ENCODE peak calls at places on chromosome 9, in seven cellular contexts. A, F, Q, O, M, S and V are unnamed samples.

GRCh38 chr9:70462300-70462699 is 47.8 kb upstream of the KLF9 start:
- DNase-seq in O (no peak), A (no peak), F (no peak), S (no peak), M (no peak), Q (no peak), V (no peak)

GRCh38 chr9:34546834-34547827 is 24.3 kb upstream of the ENHO start:
- DNase-seq in O (peak; percentile 68), A (peak; percentile 86), S (peak; percentile 78), Q (peak; percentile 41), M (peak; percentile 77), F (peak; percentile 57), V (peak; percentile 83)

GRCh38 chr9:14313378-14313940 is 482 bp downstream of the NFIB start:
- DNase-seq in F (no peak), Q (peak; percentile 4), M (peak; percentile 71), A (peak; percentile 56), S (peak; percentile 63), O (peak; percentile 56), V (peak; percentile 73)

GRCh38 chr9:129394011-129394919 is 216.2 kb upstream of the IER5L start:
- DNase-seq in F (no peak), M (peak; percentile 40), Q (no peak), S (no peak), O (no peak), A (no peak), V (no peak)

GRCh38 chr9:98540476-98540875 is 168.3 kb downstream of the GABBR2 start:
- DNase-seq in F (no peak), A (no peak), O (peak; percentile 78), Q (no peak), M (no peak), S (no peak), V (no peak)

GRCh38 chr9:120714846-120715231 is 569 bp upstream of the MEGF9 start:
- DNase-seq in O (no peak), M (no peak), S (no peak), A (no peak), F (no peak), Q (no peak), V (no peak)

GRCh38 chr9:113640418-113640817 is 176.9 kb downstream of the RGS3 start:
- DNase-seq in A (no peak), F (no peak), M (peak; percentile 29), O (no peak), Q (no peak), S (no peak), V (no peak)

GRCh38 chr9:92035146-92035545 is 80.1 kb downstream of the SPTLC1 start:
- DNase-seq in A (no peak), M (no peak), Q (no peak), O (no peak), S (no peak), F (no peak), V (peak; percentile 72)

GRCh38 chr9:77899679-77900354 is 131.8 kb downstream of the GNAQ start:
- DNase-seq in S (no peak), A (no peak), O (peak; percentile 93), F (no peak), M (no peak), Q (no peak), V (peak; percentile 84)

GRCh38 chr9:107169796-107170195 is 113.3 kb upstream of the RAD23B start:
- DNase-seq in O (no peak), Q (no peak), S (no peak), A (no peak), M (no peak), F (no peak), V (no peak)
- H3K4me3 ChIP-seq in O (no peak overlapping the region), Q (no peak overlapping the region), S (no peak overlapping the region), A (no peak overlapping the region), M (no peak overlapping the region), F (no peak overlapping the region), V (no peak overlapping the region)

GRCh38 chr9:18985996-18986395 is 47.0 kb downstream of the SAXO1 start:
- DNase-seq in O (no peak), M (no peak), A (no peak), S (no peak), F (no peak), Q (no peak), V (no peak)

GRCh38 chr9:18989865-18990264 is 43.1 kb downstream of the SAXO1 start:
- DNase-seq in O (no peak), Q (no peak), M (no peak), A (no peak), F (no peak), S (no peak), V (no peak)

GRCh38 chr9:18985464-18985951 is 47.5 kb downstream of the SAXO1 start:
- DNase-seq in A (no peak), Q (no peak), S (no peak), M (peak; percentile 68), O (peak; percentile 3), F (no peak), V (peak; percentile 21)

GRCh38 chr9:18990494-18990893 is 42.5 kb downstream of the SAXO1 start:
- DNase-seq in M (no peak), Q (no peak), O (no peak), A (no peak), S (no peak), F (no peak), V (no peak)

DNA sequence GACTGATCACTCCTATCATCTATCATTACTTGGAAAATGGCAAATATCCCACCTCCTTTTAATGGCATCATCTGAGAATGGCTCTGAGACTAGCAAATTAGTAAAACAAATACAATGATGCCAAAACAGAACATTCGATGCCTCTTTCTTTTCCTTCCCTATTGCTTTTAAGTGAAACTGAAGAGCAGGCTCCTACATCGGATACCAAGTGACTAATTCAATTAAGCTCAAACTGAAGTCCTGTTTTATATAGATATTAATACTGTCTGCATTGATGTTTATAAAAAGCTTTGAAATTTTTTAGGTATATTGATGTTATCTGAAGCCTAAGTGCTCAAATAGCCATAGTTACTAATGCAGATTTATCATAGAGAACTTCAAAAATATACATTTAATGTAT is 43.9 kb downstream of the SAXO1 start:
- DNase-seq in M (no peak), S (no peak), Q (no peak), F (no peak), A (no peak), O (no peak), V (no peak)
- TF ChIP-seq CTCF in M (no peak), S (no peak), Q (no peak), F (no peak), A (no peak), O (no peak), V (no peak)

GRCh38 chr9:130433168-130433946 is 11.4 kb upstream of the ASS1 start:
- DNase-seq in Q (peak; percentile 63), F (no peak), A (peak; percentile 91), S (peak; percentile 68), M (no peak), O (peak; percentile 62), V (peak; percentile 54)
- H3K4me3 ChIP-seq in Q (peak overlapping the region; percentile 21), F (no peak overlapping the region), A (peak overlapping the region; percentile 56), S (peak overlapping the region; percentile 49), M (peak overlapping the region; percentile 32), O (no peak overlapping the region), V (peak overlapping the region; percentile 37)

DNA sequence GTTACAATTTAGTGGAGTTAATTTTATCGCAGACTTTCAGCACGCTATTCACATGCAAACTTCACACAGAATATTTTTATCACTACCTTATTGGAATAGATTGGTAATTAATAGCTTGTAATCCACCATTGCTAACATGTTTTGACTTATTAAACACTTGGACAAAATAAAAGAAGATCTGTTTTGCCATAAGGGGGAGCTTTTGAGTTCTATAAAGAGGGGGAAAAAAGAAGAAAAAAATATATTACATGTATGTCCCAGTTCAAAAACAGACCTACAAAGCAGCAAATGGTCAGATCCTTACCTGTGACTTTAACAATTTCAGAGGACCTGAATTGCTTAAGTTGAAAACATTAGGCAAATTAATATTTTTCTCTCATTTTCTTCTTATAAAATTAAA is 1.2 kb upstream of the PAPPA start:
- DNase-seq in F (no peak), M (no peak), S (no peak), Q (no peak), O (no peak), A (no peak), V (peak; percentile 81)
- TF ChIP-seq CTCF in F (no peak), M (peak; percentile 33), S (peak; percentile 59), Q (peak; percentile 71), O (no peak), A (peak; percentile 54), V (peak; percentile 50)

GRCh38 chr9:12717907-12718306 is 24.7 kb downstream of the TYRP1 start:
- DNase-seq in Q (no peak), O (no peak), M (no peak), F (no peak), A (no peak), S (no peak), V (no peak)

GRCh38 chr9:12716823-12717222 is 23.6 kb downstream of the TYRP1 start:
- DNase-seq in O (no peak), A (no peak), S (no peak), M (no peak), Q (no peak), F (no peak), V (no peak)

GRCh38 chr9:12708562-12709298 is 15.5 kb downstream of the TYRP1 start:
- DNase-seq in A (no peak), M (no peak), F (no peak), O (peak; percentile 84), S (peak; percentile 33), Q (no peak), V (peak; percentile 77)

GRCh38 chr9:12715268-12715667 is 22.1 kb downstream of the TYRP1 start:
- DNase-seq in F (no peak), Q (no peak), S (no peak), M (no peak), A (no peak), O (no peak), V (no peak)

GRCh38 chr9:12712532-12712931 is 19.3 kb downstream of the TYRP1 start:
- DNase-seq in S (no peak), A (no peak), Q (no peak), O (no peak), M (no peak), F (no peak), V (peak; percentile 26)
- H3K4me3 ChIP-seq in S (no peak overlapping the region), A (no peak overlapping the region), Q (no peak overlapping the region), O (no peak overlapping the region), M (no peak overlapping the region), F (no peak overlapping the region), V (no peak overlapping the region)

DNA sequence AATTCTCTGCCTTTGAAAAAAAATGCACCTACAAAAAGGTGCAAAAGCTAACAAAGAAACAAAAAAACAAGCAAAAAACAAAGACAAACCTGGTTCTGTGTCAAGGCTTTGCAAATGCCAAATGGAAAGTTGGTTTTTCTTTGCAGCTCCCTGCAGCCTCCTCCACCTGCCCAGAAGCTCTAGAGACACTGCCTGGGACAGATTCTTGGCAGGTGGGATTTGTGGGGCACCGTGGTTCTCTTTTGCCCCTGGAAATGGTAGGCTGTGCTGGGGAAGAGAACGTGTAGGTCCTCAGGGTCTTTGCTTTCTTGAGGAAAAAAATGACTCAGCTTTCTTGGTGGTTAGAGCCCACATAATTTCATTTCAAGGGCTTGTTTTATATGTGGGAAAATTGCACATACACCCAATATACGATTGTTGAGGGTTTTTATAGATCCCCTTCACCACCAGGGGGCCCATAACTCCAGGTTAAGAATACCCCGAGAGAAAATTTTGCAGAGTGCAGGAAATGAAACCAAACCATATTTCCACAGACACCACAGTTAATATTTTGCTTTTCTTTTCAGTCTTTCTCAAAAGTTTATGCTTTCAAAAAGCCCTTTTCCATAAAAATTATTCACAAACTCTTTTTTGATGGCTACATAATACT is 58.7 kb downstream of the NXNL2 start:
- DNase-seq in M (no peak), F (peak; percentile 54), A (peak; percentile 52), Q (peak; percentile 52), O (peak; percentile 52), S (peak; percentile 57), V (peak; percentile 84)
- TF ChIP-seq CTCF in M (peak; percentile 68), F (peak; percentile 24), A (peak; percentile 72), Q (peak; percentile 86), O (peak; percentile 78), S (peak; percentile 78), V (peak; percentile 71)

GRCh38 chr9:105436753-105437152 is 11.1 kb upstream of the FSD1L start:
- DNase-seq in M (no peak), Q (no peak), O (no peak), A (no peak), F (no peak), S (no peak), V (no peak)
- H3K4me3 ChIP-seq in M (no peak overlapping the region), Q (no peak overlapping the region), O (no peak overlapping the region), A (no peak overlapping the region), F (no peak overlapping the region), S (no peak overlapping the region), V (no peak overlapping the region)